ENCODE peak calls at places on chromosomes 12 and 14, in six cellular contexts. N, C, B, L, R and M are unnamed samples.
A peak's percentile ranks its signal among the peaks of the same experiment; 100 is the strongest.

GRCh38 chr14:105851716-105852377 is 325.5 kb downstream of the TMEM121 start:
- DNase-seq in N (no peak), C (no peak), B (no peak), L (peak; percentile 6), R (no peak), M (no peak)

GRCh38 chr12:101172316-101172715 is 37.7 kb downstream of the SLC5A8 start:
- DNase-seq in N (no peak), C (peak; percentile 14), B (peak; percentile 36), L (peak; percentile 67), R (no peak), M (peak; percentile 2)

GRCh38 chr12:115763982-115764621 is 513.4 kb downstream of the MED13L start:
- DNase-seq in N (no peak), C (no peak), B (peak; percentile 10), L (no peak), R (no peak), M (no peak)

GRCh38 chr14:30284808-30285207 is 274.1 kb upstream of the G2E3 start:
- DNase-seq in N (no peak), C (no peak), B (no peak), L (no peak), R (no peak), M (no peak)

GRCh38 chr14:60324837-60325236 is 75.8 kb downstream of the PPM1A start:
- DNase-seq in N (no peak), C (no peak), B (no peak), L (no peak), R (no peak), M (no peak)

GRCh38 chr12:22684526-22685118 is 59.7 kb downstream of the ETNK1 start:
- DNase-seq in N (no peak), C (peak; percentile 59), B (peak; percentile 12), L (no peak), R (no peak), M (peak; percentile 73)

GRCh38 chr12:13980548-13981295 is 680 bp downstream of the GRIN2B start:
- DNase-seq in N (no peak), C (no peak), B (peak; percentile 9), L (peak; percentile 26), R (no peak), M (no peak)

GRCh38 chr12:66663605-66664004 is 15.3 kb downstream of the GRIP1 start:
- DNase-seq in N (no peak), C (no peak), B (no peak), L (no peak), R (no peak), M (no peak)